ENCODE peak calls at places on chromosome 4, in nine cellular contexts. W, U, Q, B, A, X, Y, I and L are unnamed samples.

GRCh38 chr4:85825937-85826678 is 351.2 kb downstream of the ARHGAP24 start:
- DNase-seq in W (peak; percentile 52), U (peak; percentile 41), Q (peak; percentile 51), B (peak; percentile 82), A (peak; percentile 38), X (no peak), Y (peak; percentile 45), I (no peak), L (no peak)

GRCh38 chr4:62051332-62051731 is 851.2 kb downstream of the ADGRL3 start:
- DNase-seq in W (no peak), U (no peak), Q (no peak), B (no peak), A (no peak), X (no peak), Y (no peak), I (no peak), L (no peak)

GRCh38 chr4:12707381-12708175 is 776.6 kb downstream of the RAB28 start:
- DNase-seq in W (no peak), U (no peak), Q (no peak), B (no peak), A (no peak), X (no peak), Y (no peak), I (no peak), L (no peak)

GRCh38 chr4:84319124-84319523 is 180.0 kb downstream of the NKX6-1 start:
- DNase-seq in W (peak; percentile 45), U (peak; percentile 1), Q (peak; percentile 8), B (peak; percentile 43), A (no peak), X (no peak), Y (peak; percentile 66), I (no peak), L (no peak)

GRCh38 chr4:110735691-110736090 is 112.8 kb upstream of the PITX2 start:
- DNase-seq in W (no peak), U (peak; percentile 31), Q (no peak), B (no peak), A (no peak), X (peak; percentile 29), Y (no peak), I (no peak), L (no peak)

GRCh38 chr4:181971411-181971810 is 271.8 kb upstream of the TENM3 start:
- DNase-seq in W (no peak), U (no peak), Q (no peak), B (peak; percentile 47), A (no peak), X (no peak), Y (no peak), I (no peak), L (peak; percentile 11)

GRCh38 chr4:39931441-39931901 is 46.2 kb downstream of the PDS5A start:
- DNase-seq in W (no peak), U (no peak), Q (no peak), B (no peak), A (no peak), X (no peak), Y (no peak), I (no peak), L (peak; percentile 15)

GRCh38 chr4:27084685-27085356 is 224.2 kb downstream of the STIM2 start:
- DNase-seq in W (peak; percentile 42), U (peak; percentile 21), Q (no peak), B (no peak), A (peak; percentile 58), X (no peak), Y (peak; percentile 21), I (no peak), L (peak; percentile 19)

GRCh38 chr4:106502106-106502699 is 133.6 kb upstream of the GIMD1 start:
- DNase-seq in W (no peak), U (peak; percentile 71), Q (no peak), B (peak; percentile 77), A (no peak), X (peak; percentile 52), Y (peak; percentile 12), I (no peak), L (peak; percentile 46)

GRCh38 chr4:147102596-147102995 is 156.9 kb upstream of the TTC29 start:
- DNase-seq in W (no peak), U (peak; percentile 25), Q (no peak), B (no peak), A (no peak), X (no peak), Y (peak; percentile 9), I (no peak), L (no peak)

GRCh38 chr4:45554423-45554822 is 569.4 kb downstream of the GABRG1 start:
- DNase-seq in W (no peak), U (peak; percentile 0), Q (no peak), B (no peak), A (peak; percentile 2), X (no peak), Y (peak; percentile 1), I (no peak), L (no peak)